ENCODE peak calls at places on chromosomes 7 and 10, in five cellular contexts. Y is SK-N-SH, U is neural progenitor cell, W is PC-3, R is GM23248. J is an unnamed sample.
A peak's percentile ranks its signal among the peaks of the same experiment; 100 is the strongest.

GRCh38 chr10:112792487-112793196 is 157.4 kb upstream of the TCF7L2 start:
- DNase-seq in Y (no peak), U (peak; percentile 58), W (no peak), R (peak; percentile 91), J (no peak)

GRCh38 chr10:24427678-24428409 is 218.9 kb downstream of the KIAA1217 start:
- DNase-seq in Y (no peak), U (no peak), W (no peak), R (peak; percentile 82), J (no peak)

GRCh38 chr10:75532253-75532924 is 101.0 kb downstream of the LRMDA start:
- DNase-seq in Y (no peak), U (no peak), W (peak; percentile 97), R (peak; percentile 89), J (peak; percentile 62)

GRCh38 chr10:120607710-120608703 is 151.0 kb downstream of the PLPP4 start:
- DNase-seq in Y (no peak), U (no peak), W (peak; percentile 62), R (peak; percentile 62), J (no peak)

GRCh38 chr7:90771281-90771680 is 175.2 kb downstream of the CDK14 start:
- DNase-seq in Y (no peak), U (no peak), W (no peak), R (peak; percentile 79), J (no peak)

GRCh38 chr10:30343962-30344361 is 5.1 kb downstream of the MTPAP start:
- DNase-seq in Y (no peak), U (no peak), W (no peak), R (no peak), J (no peak)

GRCh38 chr7:36606442-36607205 is 117.7 kb downstream of the AOAH start:
- DNase-seq in Y (peak; percentile 60), U (peak; percentile 39), W (no peak), R (no peak), J (no peak)

GRCh38 chr7:100837099-100837836 is 9.9 kb upstream of the EPHB4 start:
- DNase-seq in Y (peak; percentile 81), U (peak; percentile 96), W (no peak), R (peak; percentile 95), J (peak; percentile 46)

GRCh38 chr10:95480901-95481491 is 80.2 kb downstream of the SORBS1 start:
- DNase-seq in Y (no peak), U (no peak), W (no peak), R (peak; percentile 52), J (no peak)

GRCh38 chr10:63767512-63767911 is 246.3 kb downstream of the REEP3 start:
- DNase-seq in Y (no peak), U (no peak), W (peak; percentile 71), R (peak; percentile 53), J (no peak)

GRCh38 chr7:33091641-33092191 is 17.5 kb downstream of the RP9 start:
- DNase-seq in Y (no peak), U (no peak), W (no peak), R (no peak), J (no peak)

GRCh38 chr7:144494355-144494754 is 90.9 kb upstream of the NOBOX start:
- DNase-seq in Y (no peak), U (no peak), W (no peak), R (no peak), J (no peak)

GRCh38 chr7:80997841-80998240 is 79.0 kb upstream of the SEMA3C start:
- DNase-seq in Y (peak; percentile 51), U (no peak), W (no peak), R (no peak), J (no peak)

GRCh38 chr7:2926898-2927405 is 82.8 kb upstream of the GNA12 start:
- DNase-seq in Y (peak; percentile 17), U (no peak), W (no peak), R (no peak), J (no peak)

GRCh38 chr7:149845257-149845980 is 7.2 kb downstream of the ZNF862 start:
- DNase-seq in Y (no peak), U (no peak), W (no peak), R (no peak), J (no peak)

GRCh38 chr10:70849582-70850016 is 33.9 kb downstream of the SGPL1 start:
- DNase-seq in Y (no peak), U (no peak), W (peak; percentile 76), R (peak; percentile 74), J (peak; percentile 85)

GRCh38 chr10:64271983-64272382 is 750.8 kb downstream of the REEP3 start:
- DNase-seq in Y (no peak), U (peak; percentile 6), W (peak; percentile 24), R (no peak), J (no peak)

GRCh38 chr10:133309111-133309719 is 501 bp downstream of the ZNF511 start:
- DNase-seq in Y (peak; percentile 99), U (peak; percentile 90), W (peak; percentile 88), R (peak; percentile 93), J (peak; percentile 90)

GRCh38 chr10:86439544-86439943 is 72.9 kb upstream of the GRID1 start:
- DNase-seq in Y (no peak), U (no peak), W (peak; percentile 25), R (peak; percentile 89), J (peak; percentile 39)

GRCh38 chr10:77892761-77893160 is 33.8 kb downstream of the DLG5 start:
- DNase-seq in Y (no peak), U (no peak), W (no peak), R (no peak), J (no peak)

GRCh38 chr7:124033093-124033806 is 383 bp upstream of the TMEM229A start:
- DNase-seq in Y (peak; percentile 85), U (peak; percentile 77), W (no peak), R (peak; percentile 3), J (no peak)

GRCh38 chr7:159197066-159197975 is 52.7 kb upstream of the VIPR2 start:
- DNase-seq in Y (no peak), U (peak; percentile 53), W (no peak), R (no peak), J (no peak)

GRCh38 chr10:124741281-124741921 is 2.8 kb downstream of the FAM53B start:
- DNase-seq in Y (peak; percentile 84), U (peak; percentile 92), W (peak; percentile 71), R (peak; percentile 87), J (peak; percentile 42)

GRCh38 chr10:23534328-23534727 is 95.5 kb downstream of the OTUD1 start:
- DNase-seq in Y (no peak), U (no peak), W (no peak), R (no peak), J (no peak)

GRCh38 chr7:158695726-158696452 is 8.7 kb downstream of the NCAPG2 start:
- DNase-seq in Y (peak; percentile 62), U (peak; percentile 32), W (peak; percentile 44), R (peak; percentile 87), J (no peak)

GRCh38 chr10:90930070-90930837 is 9.4 kb upstream of the ANKRD1 start:
- DNase-seq in Y (no peak), U (peak; percentile 74), W (peak; percentile 84), R (peak; percentile 67), J (peak; percentile 64)

GRCh38 chr10:11336703-11337102 is 274.7 kb downstream of the USP6NL start:
- DNase-seq in Y (no peak), U (peak; percentile 81), W (no peak), R (peak; percentile 12), J (no peak)
- H3F3A ChIP-seq in Y (no peaks in the 10 kb centered on the region), U (peaks cover 25% of the 10 kb centered on the region), W (no peaks in the 10 kb centered on the region), R (no peaks in the 10 kb centered on the region), J (no peaks in the 10 kb centered on the region)

GRCh38 chr7:142806021-142806353 is 35.2 kb downstream of the PRSS2 start:
- DNase-seq in Y (no peak), U (no peak), W (no peak), R (no peak), J (no peak)
- H3F3A ChIP-seq in Y (peaks cover 19% of the 10 kb centered on the region), U (no peaks in the 10 kb centered on the region), W (peaks cover 19% of the 10 kb centered on the region), R (peaks cover 13% of the 10 kb centered on the region), J (peaks cover 45% of the 10 kb centered on the region)

DNA sequence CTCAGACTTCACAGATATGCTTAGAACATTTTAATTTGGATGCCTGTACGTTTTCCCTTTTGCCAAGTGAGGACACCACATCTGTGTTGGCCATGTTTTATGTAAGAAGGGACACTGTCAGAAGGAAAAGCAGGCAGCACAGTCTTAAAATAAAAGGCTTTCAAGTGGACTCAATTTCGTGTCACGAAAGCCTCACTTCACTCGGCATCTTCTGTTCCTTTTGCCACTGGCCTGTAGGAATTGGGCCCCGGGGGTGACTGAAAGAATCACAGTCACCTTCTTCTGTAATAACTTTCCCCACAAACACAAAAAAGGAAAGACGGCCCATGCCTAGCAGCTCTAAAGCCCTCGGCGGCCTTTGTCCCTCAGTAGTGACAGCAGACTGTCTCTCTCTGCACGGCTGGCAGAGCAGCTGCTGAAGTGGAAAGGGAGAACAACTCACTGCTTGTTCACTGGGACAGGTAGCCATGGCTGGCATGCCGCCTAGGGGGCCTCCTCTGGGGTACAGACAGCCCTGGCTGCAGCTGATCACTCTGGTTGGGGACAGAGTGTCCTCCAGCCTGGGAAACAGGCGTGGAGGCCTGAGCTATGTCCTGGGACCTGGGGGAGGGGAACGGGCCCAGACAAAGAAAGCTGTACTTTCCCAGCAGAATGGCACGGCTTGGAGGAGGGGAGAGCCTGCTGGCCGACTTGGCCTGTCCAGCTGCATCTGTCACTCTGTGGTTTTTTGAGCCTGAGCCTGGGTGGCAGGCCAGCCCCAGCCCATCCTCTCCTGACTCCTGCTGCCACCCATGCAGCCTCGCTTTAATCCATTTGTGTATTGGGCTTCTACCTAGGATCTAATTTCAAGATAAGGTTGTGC is 4.4 kb downstream of the RASSF4 start:
- DNase-seq in Y (no peak), U (peak; percentile 89), W (no peak), R (no peak), J (no peak)
- H3F3A ChIP-seq in Y (no peaks in the 10 kb centered on the region), U (peaks cover 21% of the 10 kb centered on the region), W (no peaks in the 10 kb centered on the region), R (peaks cover 1% of the 10 kb centered on the region), J (peaks cover 16% of the 10 kb centered on the region)

DNA sequence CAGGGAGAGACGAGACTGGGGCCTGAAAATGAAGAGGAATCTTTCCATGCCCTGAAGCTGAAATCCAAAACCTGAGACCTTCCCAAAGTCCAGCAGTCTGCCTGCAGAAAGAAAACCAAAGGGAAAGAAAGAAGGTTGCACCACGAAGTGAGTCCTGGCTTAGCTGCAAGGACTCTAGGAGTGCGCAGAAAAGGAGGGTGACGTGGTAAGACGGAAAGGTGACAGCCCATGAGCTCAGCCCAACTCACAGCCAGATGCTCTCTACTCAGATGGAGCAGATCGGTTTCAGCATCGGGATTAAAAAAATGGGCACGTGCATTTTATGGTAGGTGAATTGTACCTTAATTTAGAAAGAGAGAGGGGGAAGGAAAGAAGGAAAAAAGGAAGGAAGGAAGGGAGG is 67.0 kb downstream of the VOPP1 start:
- DNase-seq in Y (no peak), U (no peak), W (no peak), R (no peak), J (no peak)
- H3F3A ChIP-seq in Y (peaks cover 19% of the 10 kb centered on the region), U (peaks cover 12% of the 10 kb centered on the region), W (no peaks in the 10 kb centered on the region), R (peaks cover 15% of the 10 kb centered on the region), J (peaks cover 20% of the 10 kb centered on the region)

DNA sequence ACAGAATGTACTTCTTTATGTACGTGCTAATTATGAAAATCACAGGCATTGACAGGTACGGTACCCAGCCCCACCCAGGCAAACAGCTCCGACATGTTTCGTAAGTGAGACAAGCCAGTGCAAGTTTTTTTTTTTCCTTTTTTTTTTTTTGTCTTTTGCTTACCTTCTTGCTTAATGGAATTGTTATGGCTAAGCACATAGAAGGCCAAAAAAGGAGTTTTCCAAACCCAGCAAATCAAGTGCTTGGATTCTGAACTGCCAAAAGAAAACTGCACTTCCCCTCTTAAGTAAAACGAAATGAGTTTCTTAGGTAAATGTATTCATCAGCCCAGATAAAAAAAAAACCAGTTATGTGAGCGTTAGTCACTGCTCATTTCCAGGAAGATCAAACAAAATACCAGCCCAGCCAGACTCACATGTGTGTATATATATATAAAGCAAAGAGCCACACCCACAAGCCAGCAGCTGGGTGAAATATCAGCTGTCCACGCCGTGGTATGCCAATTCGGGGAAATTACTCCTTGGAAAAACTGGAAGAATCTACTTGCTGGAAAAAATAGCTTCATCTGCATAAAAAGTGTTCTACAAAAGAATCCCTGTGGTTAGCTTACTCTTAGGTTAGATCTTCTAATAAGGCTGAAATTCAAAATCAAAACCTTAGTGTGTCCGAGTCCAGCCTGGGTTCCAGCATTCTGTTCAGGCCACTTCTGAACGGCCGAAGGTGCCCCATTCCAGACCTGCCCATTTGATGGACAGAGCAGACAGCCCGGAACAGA is 8.0 kb downstream of the KLF6 start:
- DNase-seq in Y (no peak), U (no peak), W (peak; percentile 83), R (peak; percentile 93), J (peak; percentile 74)
- H3F3A ChIP-seq in Y (peaks cover 83% of the 10 kb centered on the region), U (peaks cover 11% of the 10 kb centered on the region), W (peaks cover 3% of the 10 kb centered on the region), R (peaks cover 91% of the 10 kb centered on the region), J (peaks cover 49% of the 10 kb centered on the region)